ENCODE peak calls at places on chromosomes 2 and 18, in four cellular contexts. S is lower lobe of right lung; D is tibial nerve; W is CD4-positive, CD25-positive, alpha-beta regulatory T cell. V is an unnamed sample.

GRCh38 chr2:29580223-29580622 is 341.2 kb downstream of the ALK start:
- DNase-seq in S (no peak), D (no peak), W (no peak), V (no peak)

GRCh38 chr18:24915547-24915946 is 436.4 kb downstream of the ZNF521 start:
- DNase-seq in S (no peak), D (no peak), W (no peak), V (no peak)

GRCh38 chr2:45301307-45302010 is 292.2 kb upstream of the SIX2 start:
- DNase-seq in S (no peak), D (no peak), W (no peak), V (no peak)

GRCh38 chr2:221629478-221629877 is 57.4 kb upstream of the EPHA4 start:
- DNase-seq in S (no peak), D (no peak), W (no peak), V (peak)

GRCh38 chr2:1153959-1154358 is 203.3 kb downstream of the SNTG2 start:
- DNase-seq in S (peak), D (peak), W (no peak), V (no peak)

GRCh38 chr2:40716879-40717278 is 265.0 kb upstream of the SLC8A1 start:
- DNase-seq in S (no peak), D (no peak), W (no peak), V (peak)

GRCh38 chr18:51068111-51068510 is 38.1 kb downstream of the SMAD4 start:
- DNase-seq in S (no peak), D (no peak), W (no peak), V (peak)

GRCh38 chr2:216159161-216159560 is 50.0 kb downstream of the XRCC5 start:
- DNase-seq in S (no peak), D (no peak), W (no peak), V (no peak)

GRCh38 chr2:62506421-62506750 is 391 bp upstream of the TMEM17 start:
- DNase-seq in S (no peak), D (no peak), W (no peak), V (no peak)

GRCh38 chr2:58428286-58428552 is 187.1 kb upstream of the FANCL start:
- DNase-seq in S (peak), D (no peak), W (no peak), V (no peak)

GRCh38 chr2:55033076-55033742 is 17.0 kb downstream of the RTN4 start:
- DNase-seq in S (no peak), D (no peak), W (no peak), V (no peak)

GRCh38 chr2:208033701-208034502 is 8.6 kb upstream of the PLEKHM3 start:
- DNase-seq in S (peak), D (no peak), W (peak), V (no peak)

GRCh38 chr2:20615466-20616241 is 35.2 kb downstream of the HS1BP3 start:
- DNase-seq in S (peak), D (peak), W (no peak), V (no peak)

GRCh38 chr18:26436176-26437031 is 111.9 kb downstream of the KCTD1 start:
- DNase-seq in S (no peak), D (no peak), W (no peak), V (peak)

GRCh38 chr2:145846986-145847385 is 1327.1 kb upstream of the ZEB2 start:
- DNase-seq in S (no peak), D (no peak), W (no peak), V (no peak)

GRCh38 chr2:145652546-145652945 is 1132.6 kb upstream of the ZEB2 start:
- DNase-seq in S (no peak), D (no peak), W (no peak), V (no peak)

DNA sequence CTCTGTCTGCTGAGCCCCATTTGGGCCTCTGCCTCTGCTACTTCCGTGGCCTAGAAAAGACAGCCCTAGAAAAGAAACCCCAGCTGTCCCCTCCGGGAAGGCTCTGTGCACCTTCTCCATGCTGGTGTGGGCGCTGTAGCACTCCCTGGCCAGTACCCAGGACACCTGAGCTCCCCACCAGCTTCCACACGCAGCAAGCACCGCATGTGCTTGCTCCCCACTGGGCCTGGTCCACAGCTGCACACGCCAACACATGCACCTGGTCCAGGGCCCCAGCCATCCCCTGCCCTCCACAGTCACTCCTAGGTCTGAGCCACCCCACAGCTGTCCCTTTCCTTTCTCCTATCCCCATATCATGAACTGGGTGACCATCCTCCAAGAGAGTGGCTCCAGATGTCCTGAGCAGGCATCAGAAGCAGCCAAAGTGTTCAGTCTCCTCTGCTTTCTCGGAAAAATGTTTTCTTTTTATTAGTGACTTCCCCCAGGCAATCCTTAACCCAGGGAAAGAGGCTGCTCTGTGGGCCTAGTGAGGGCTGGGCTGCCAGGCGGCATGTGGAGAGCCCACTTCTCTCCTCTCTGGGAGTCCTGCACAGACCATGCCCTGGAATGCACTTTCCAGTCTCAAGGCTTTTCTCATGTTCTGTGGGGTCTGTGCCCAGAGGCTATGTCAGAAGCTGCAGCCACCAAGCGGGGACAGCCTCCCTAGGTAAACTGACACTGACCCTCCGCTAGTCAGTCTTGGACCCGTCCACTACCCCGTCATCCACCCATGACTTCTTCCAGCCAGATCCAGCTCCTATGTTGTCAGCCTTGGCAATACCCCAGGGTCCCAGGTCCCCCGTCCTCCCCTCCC is 133.7 kb downstream of the KLHL29 start:
- DNase-seq in S (no peak), D (no peak), W (no peak), V (no peak)
- H3K27ac ChIP-seq in S (no peak), D (peak), W (no peak), V (no peak)

DNA sequence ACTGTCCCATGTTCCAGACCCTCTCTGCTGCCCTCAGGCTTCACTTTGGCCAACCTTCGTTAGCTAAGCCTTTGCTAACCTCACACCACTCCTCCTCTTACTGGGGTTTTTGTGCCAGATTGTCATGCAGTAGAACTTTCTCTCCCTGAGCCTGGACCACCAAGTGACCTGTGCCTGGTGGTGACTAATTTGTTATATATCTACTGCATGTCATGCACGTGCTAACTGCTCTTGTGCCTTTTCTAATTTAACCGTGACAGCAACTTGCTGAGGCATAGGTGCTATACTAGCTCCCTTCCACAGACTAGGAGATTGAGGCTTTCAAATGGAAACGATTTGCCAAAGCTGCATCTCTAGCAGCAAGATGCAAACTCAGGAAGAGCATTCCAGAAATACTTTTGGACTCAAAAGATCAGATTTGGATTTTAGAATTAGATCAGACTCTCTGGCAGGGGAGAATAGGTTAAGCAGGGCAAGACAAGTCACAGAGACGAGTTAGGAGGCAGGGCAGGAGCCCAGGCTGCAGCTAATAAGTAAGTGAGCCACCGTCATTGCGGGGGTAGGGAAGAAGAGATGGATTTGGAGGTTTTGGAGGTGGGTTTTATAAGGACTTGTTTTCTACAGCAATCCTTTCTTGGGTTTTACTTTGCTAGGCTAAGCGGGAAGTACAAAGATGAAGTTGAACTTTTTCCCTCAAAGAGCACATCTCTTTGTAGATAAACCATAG is 1.8 kb downstream of the PPP1R7 start:
- DNase-seq in S (no peak), D (no peak), W (no peak), V (no peak)
- H3K27ac ChIP-seq in S (no peak), D (no peak), W (no peak), V (no peak)

DNA sequence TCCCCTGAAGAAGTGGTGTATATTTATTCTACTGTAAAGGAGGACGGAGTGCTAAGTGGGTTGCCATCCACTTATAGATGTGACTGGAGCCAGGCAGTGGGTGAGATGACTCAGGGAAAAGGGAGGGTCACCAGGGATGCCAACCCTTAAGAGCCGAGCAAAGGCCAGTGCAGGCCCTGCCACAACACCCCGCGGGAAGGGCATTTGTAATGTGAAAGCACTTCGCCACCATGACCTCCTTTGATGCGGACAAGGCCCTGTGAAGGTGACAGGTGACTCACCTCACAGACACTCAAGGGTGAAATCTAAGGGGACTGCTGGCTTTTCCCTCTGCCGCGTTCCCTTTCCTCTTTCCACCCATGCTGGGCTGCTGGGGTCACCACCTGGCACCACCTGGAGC is 50.2 kb upstream of the MRPL33 start:
- DNase-seq in S (no peak), D (no peak), W (no peak), V (no peak)
- H3K27ac ChIP-seq in S (peak), D (no peak), W (no peak), V (no peak)

GRCh38 chr18:62250475-62250874 is 63.4 kb downstream of the RELCH start:
- DNase-seq in S (no peak), D (no peak), W (no peak), V (no peak)
- H3K27ac ChIP-seq in S (no peak), D (no peak), W (no peak), V (no peak)

GRCh38 chr18:63150942-63151421 is 168.6 kb downstream of the BCL2 start:
- DNase-seq in S (no peak), D (no peak), W (no peak), V (no peak)

GRCh38 chr18:63154350-63155152 is 165.0 kb downstream of the BCL2 start:
- DNase-seq in S (no peak), D (no peak), W (no peak), V (no peak)

GRCh38 chr18:63152096-63152495 is 167.5 kb downstream of the BCL2 start:
- DNase-seq in S (no peak), D (no peak), W (no peak), V (no peak)

GRCh38 chr18:63150326-63150725 is 169.2 kb downstream of the BCL2 start:
- DNase-seq in S (no peak), D (no peak), W (no peak), V (no peak)

DNA sequence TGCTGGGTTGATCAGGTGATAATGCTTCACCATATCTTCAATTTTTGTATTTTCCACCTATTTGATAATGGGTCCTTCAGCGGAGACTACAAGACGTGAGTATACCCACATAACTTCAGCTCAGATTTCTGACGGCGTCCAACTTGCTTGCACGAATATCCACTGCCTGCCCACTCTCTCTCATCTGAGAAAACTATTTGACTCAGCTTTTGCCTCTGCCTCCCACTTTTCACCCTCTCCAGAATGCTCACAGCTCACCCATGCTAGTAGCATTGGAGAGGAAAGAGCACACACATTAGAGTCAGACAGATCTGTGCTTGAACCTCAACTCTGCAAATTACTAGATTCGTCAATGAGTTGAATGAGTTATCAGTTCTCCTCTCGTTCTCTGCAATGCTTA is 166.8 kb downstream of the BCL2 start:
- DNase-seq in S (no peak), D (no peak), W (no peak), V (no peak)
- H3K27ac ChIP-seq in S (no peak), D (no peak), W (peak), V (no peak)

DNA sequence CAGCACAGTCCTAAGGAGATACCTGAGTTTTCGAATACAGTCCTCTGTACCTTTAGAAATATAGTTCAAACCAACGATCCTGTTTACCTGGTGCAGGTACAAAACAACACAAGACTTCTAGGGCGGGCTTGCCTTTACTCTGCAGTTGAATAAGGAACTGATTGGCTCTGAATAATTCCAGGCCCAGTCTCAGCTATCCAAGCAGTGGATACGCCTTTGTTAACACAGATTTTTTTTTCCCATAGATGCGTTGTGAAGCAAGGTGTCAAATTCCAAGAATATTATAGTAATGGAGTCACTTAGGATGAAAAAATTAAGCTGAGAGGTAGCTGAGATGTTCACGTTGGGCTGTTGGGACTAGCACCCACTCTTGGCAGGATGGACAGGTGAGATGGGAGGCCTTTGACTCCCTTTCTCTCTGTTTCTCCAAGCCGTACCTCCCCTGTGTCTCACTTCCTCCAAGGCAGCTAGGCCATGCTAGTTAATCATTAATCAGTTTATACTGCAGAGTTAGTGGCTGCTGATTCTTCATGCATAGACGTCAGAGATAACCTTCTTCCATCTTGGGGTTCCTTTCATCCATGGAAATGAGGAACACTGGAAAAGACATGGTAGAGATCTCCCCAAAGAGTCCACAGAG is 380.8 kb upstream of the ACVR2A start:
- DNase-seq in S (no peak), D (no peak), W (no peak), V (no peak)
- H3K27ac ChIP-seq in S (no peak), D (no peak), W (no peak), V (no peak)

DNA sequence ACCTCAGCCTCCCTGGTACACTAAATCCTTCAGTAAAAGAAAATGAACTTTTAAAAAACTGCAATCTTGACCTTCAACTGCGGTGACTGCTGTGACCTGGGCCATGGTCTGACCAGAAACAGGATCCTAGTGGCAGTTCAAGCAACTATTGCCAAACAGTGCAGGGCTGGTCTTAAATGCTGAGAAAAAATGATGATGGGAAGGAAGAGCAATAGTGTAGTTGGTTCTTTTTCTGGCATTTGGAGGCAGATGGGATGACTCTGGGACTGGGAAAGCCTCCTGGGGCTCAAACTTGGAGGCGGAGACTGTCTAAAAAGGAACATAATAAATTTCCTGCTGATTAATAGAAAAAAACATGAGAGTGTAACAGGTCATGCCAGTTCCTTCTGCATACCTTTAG is 45.4 kb downstream of the CHN1 start:
- DNase-seq in S (no peak), D (no peak), W (no peak), V (no peak)
- H3K27ac ChIP-seq in S (no peak), D (no peak), W (no peak), V (no peak)